ENCODE peak calls at places on chromosome 7, in seven cellular contexts. D is NT2/D1, L is mammary epithelial cell, E is lower leg skin, Z is IMR-90, H is hepatocyte, W is A549. X is an unnamed sample.

GRCh38 chr7:40965745-40966144 is 737.1 kb downstream of the INHBA start:
- DNase-seq in D (no peak), L (peak; percentile 15), E (no peak), Z (no peak), H (no peak), W (no peak), X (no peak)

GRCh38 chr7:36474283-36475010 is 84.8 kb downstream of the ANLN start:
- DNase-seq in D (no peak), L (no peak), E (no peak), Z (peak; percentile 41), H (no peak), W (no peak), X (no peak)

GRCh38 chr7:91557789-91558396 is 293.7 kb downstream of the FZD1 start:
- DNase-seq in D (no peak), L (peak; percentile 98), E (no peak), Z (peak; percentile 39), H (no peak), W (peak; percentile 92), X (peak; percentile 97)

GRCh38 chr7:88269606-88270005 is 37.1 kb downstream of the STEAP4 start:
- DNase-seq in D (no peak), L (no peak), E (no peak), Z (no peak), H (no peak), W (no peak), X (no peak)

GRCh38 chr7:1046722-1047679 is 2.7 kb downstream of the GPR146 start:
- DNase-seq in D (no peak), L (no peak), E (no peak), Z (no peak), H (no peak), W (no peak), X (no peak)

GRCh38 chr7:100166317-100166940 is 2.0 kb downstream of the GAL3ST4 start:
- DNase-seq in D (no peak), L (no peak), E (no peak), Z (no peak), H (no peak), W (no peak), X (no peak)

GRCh38 chr7:49081076-49081475 is 156.7 kb downstream of the CDC14C start:
- DNase-seq in D (no peak), L (no peak), E (no peak), Z (no peak), H (no peak), W (no peak), X (no peak)

GRCh38 chr7:11726251-11727155 is 105.5 kb downstream of the THSD7A start:
- DNase-seq in D (no peak), L (peak; percentile 7), E (no peak), Z (peak; percentile 9), H (peak; percentile 49), W (no peak), X (no peak)

GRCh38 chr7:152050547-152050971 is 25.1 kb downstream of the GALNT11 start:
- DNase-seq in D (no peak), L (peak; percentile 62), E (no peak), Z (peak; percentile 52), H (no peak), W (no peak), X (no peak)

GRCh38 chr7:6614941-6615737 is at the start of gene ZNF853:
- DNase-seq in D (no peak), L (no peak), E (no peak), Z (no peak), H (peak; percentile 46), W (no peak), X (no peak)

GRCh38 chr7:72408966-72409637 is 3.0 kb downstream of the CALN1 start:
- DNase-seq in D (no peak), L (no peak), E (no peak), Z (no peak), H (no peak), W (no peak), X (no peak)

GRCh38 chr7:41910916-41911315 is 208.0 kb upstream of the INHBA start:
- DNase-seq in D (no peak), L (peak; percentile 25), E (no peak), Z (peak; percentile 24), H (no peak), W (no peak), X (no peak)

GRCh38 chr7:5557920-5558401 is 134.3 kb upstream of the TNRC18 start:
- DNase-seq in D (no peak), L (peak; percentile 41), E (peak; percentile 93), Z (peak; percentile 11), H (peak; percentile 44), W (no peak), X (no peak)

GRCh38 chr7:380724-381210 is 90.8 kb downstream of the FOXL3 start:
- DNase-seq in D (no peak), L (no peak), E (peak; percentile 85), Z (no peak), H (no peak), W (no peak), X (no peak)

GRCh38 chr7:107944776-107945175 is 53.8 kb downstream of the DLD start:
- DNase-seq in D (no peak), L (no peak), E (no peak), Z (no peak), H (no peak), W (no peak), X (no peak)

GRCh38 chr7:142868188-142868811 is 13.4 kb downstream of the EPHB6 start:
- DNase-seq in D (no peak), L (no peak), E (peak; percentile 76), Z (no peak), H (no peak), W (no peak), X (no peak)

GRCh38 chr7:47992446-47992845 is 13.0 kb upstream of the HUS1 start:
- DNase-seq in D (no peak), L (no peak), E (no peak), Z (no peak), H (no peak), W (no peak), X (no peak)

GRCh38 chr7:47988496-47989386 is 9.3 kb upstream of the HUS1 start:
- DNase-seq in D (no peak), L (no peak), E (no peak), Z (peak; percentile 5), H (no peak), W (peak; percentile 21), X (no peak)

GRCh38 chr7:47990592-47990991 is 11.2 kb upstream of the HUS1 start:
- DNase-seq in D (no peak), L (no peak), E (no peak), Z (no peak), H (no peak), W (no peak), X (no peak)

GRCh38 chr7:47991741-47992311 is 12.4 kb upstream of the HUS1 start:
- DNase-seq in D (peak; percentile 80), L (peak; percentile 52), E (peak; percentile 98), Z (peak; percentile 51), H (peak; percentile 87), W (peak; percentile 74), X (no peak)

DNA sequence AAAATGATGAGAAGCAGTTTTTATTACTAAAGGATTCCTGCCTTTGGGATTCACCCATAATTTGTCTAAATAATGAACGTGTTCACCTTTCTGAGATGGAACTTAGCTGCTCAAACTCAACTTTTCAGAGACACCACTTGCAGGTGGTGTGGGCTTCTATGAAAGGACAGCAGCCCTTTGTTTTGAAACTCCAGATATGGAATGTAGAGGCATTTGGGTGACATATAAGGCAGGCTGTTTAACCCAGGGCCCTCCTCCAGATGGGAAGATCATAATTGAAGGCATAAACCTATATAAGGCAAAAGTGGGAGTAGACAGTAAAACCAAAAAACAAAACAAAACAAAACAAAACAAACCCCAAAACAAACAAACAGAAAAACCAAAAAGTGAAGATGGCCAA is 11.9 kb upstream of the HUS1 start:
- DNase-seq in D (no peak), L (no peak), E (no peak), Z (no peak), H (no peak), W (no peak), X (no peak)
- H3K4me3 ChIP-seq in D (peak overlapping the region; percentile 51), L (no peak overlapping the region), E (no peak overlapping the region), Z (no peak overlapping the region), H (no peak overlapping the region), W (no peak overlapping the region), X (no peak overlapping the region)

DNA sequence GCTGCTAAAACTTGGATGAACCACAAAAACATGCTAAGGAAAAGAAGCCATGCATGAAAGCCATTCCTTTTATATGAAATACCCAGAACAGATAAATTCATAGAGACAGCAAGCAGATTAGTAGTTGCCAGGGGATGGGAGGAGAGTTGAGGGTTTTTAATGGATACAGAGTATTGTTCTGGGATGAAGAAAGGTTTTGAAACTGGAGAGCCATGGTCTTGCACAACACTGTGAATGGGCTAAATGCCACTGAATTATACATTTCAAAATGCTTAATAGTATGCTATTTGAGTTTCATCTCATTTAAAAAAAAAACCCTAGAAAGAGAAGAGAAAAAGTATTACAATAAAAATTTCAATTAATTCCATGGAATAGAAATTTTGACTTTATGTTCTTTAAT is 154.3 kb downstream of the GNAT3 start:
- DNase-seq in D (no peak), L (no peak), E (no peak), Z (peak; percentile 61), H (no peak), W (no peak), X (no peak)
- H3K4me3 ChIP-seq in D (no peak overlapping the region), L (no peak overlapping the region), E (no peak overlapping the region), Z (no peak overlapping the region), H (no peak overlapping the region), W (no peak overlapping the region), X (no peak overlapping the region)

DNA sequence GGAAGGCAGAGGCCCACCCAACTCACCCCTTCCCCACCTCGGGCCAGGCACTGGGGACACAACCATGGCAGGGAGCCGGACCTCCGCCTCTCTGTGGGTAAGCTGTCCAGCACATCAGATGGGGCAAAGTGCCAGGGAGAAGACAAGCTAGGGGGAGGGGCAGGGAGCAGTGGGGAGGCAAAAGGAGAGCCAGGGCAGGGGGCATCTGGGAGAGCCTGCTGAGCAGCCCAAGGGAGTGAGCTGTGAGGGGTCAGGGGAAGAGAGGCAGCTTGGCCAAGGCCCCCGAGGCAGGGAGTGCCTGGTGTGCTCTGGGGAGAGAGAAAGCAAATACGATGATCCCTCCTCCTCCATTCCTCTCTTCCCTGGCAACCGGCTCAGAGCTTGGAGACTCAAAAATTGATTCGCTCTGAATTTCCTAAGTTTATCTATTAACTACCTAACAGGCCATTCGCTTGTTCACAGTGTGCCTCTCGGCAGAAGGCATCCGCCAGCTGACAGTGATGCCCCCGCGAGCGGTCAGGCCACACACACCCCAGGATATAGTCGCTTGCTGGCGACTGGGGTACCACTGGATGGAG is 4.5 kb downstream of the CAMK2B start:
- DNase-seq in D (no peak), L (no peak), E (no peak), Z (no peak), H (no peak), W (no peak), X (no peak)
- H3K4me3 ChIP-seq in D (no peak overlapping the region), L (no peak overlapping the region), E (no peak overlapping the region), Z (no peak overlapping the region), H (no peak overlapping the region), W (no peak overlapping the region), X (peak overlapping the region; percentile 47)

GRCh38 chr7:157771689-157772088 is 434.9 kb downstream of the DNAJB6 start:
- DNase-seq in D (no peak), L (no peak), E (no peak), Z (no peak), H (no peak), W (no peak), X (no peak)

GRCh38 chr7:157773361-157773760 is 436.6 kb downstream of the DNAJB6 start:
- DNase-seq in D (no peak), L (no peak), E (no peak), Z (no peak), H (no peak), W (no peak), X (no peak)

GRCh38 chr7:157774495-157774894 is 437.7 kb downstream of the DNAJB6 start:
- DNase-seq in D (no peak), L (no peak), E (no peak), Z (no peak), H (no peak), W (no peak), X (no peak)

GRCh38 chr7:157770716-157771320 is 434.0 kb downstream of the DNAJB6 start:
- DNase-seq in D (no peak), L (no peak), E (no peak), Z (no peak), H (no peak), W (no peak), X (no peak)

GRCh38 chr7:157772486-157773130 is 435.8 kb downstream of the DNAJB6 start:
- DNase-seq in D (no peak), L (no peak), E (no peak), Z (no peak), H (no peak), W (no peak), X (no peak)
- H3K4me3 ChIP-seq in D (no peak overlapping the region), L (no peak overlapping the region), E (no peak overlapping the region), Z (no peak overlapping the region), H (no peak overlapping the region), W (no peak overlapping the region), X (no peak overlapping the region)

X was measured in epithelial cell of proximal tubule.